ENCODE peak calls at places on chromosomes 16 and 17, in six cellular contexts. J, V, R, I, X and S are unnamed samples.

GRCh38 chr16:75566040-75566888 is at the start of gene GABARAPL2:
- DNase-seq in J (peak; percentile 96), V (peak; percentile 71), R (peak; percentile 89), I (peak; percentile 80), X (peak; percentile 90), S (peak; percentile 84)

GRCh38 chr17:75610103-75610984 is 22.7 kb downstream of the MYO15B start:
- DNase-seq in J (no peak), V (no peak), R (no peak), I (no peak), X (no peak), S (no peak)

GRCh38 chr17:78748730-78749317 is 33.2 kb downstream of the CYTH1 start:
- DNase-seq in J (no peak), V (peak; percentile 73), R (no peak), I (peak; percentile 58), X (peak; percentile 74), S (no peak)

GRCh38 chr16:53131363-53132071 is 76.7 kb downstream of the CHD9 start:
- DNase-seq in J (peak; percentile 68), V (peak; percentile 75), R (peak; percentile 37), I (peak; percentile 39), X (peak; percentile 88), S (peak; percentile 67)

GRCh38 chr17:49217651-49218413 is 7.3 kb downstream of the ABI3 start:
- DNase-seq in J (no peak), V (peak; percentile 67), R (no peak), I (no peak), X (peak; percentile 78), S (peak; percentile 27)

GRCh38 chr16:27724491-27724878 is 174.5 kb downstream of the KATNIP start:
- DNase-seq in J (no peak), V (no peak), R (no peak), I (peak; percentile 17), X (no peak), S (no peak)

GRCh38 chr16:5917436-5917835 is 819.8 kb upstream of the EEF2KMT start:
- DNase-seq in J (no peak), V (no peak), R (no peak), I (no peak), X (no peak), S (no peak)

GRCh38 chr16:31430380-31431052 is 2.4 kb upstream of the COX6A2 start:
- DNase-seq in J (no peak), V (no peak), R (no peak), I (no peak), X (no peak), S (no peak)

GRCh38 chr17:63331301-63331700 is 114.8 kb downstream of the CYB561 start:
- DNase-seq in J (no peak), V (no peak), R (no peak), I (no peak), X (no peak), S (no peak)

GRCh38 chr16:84138824-84139627 is 6.0 kb downstream of the HSDL1 start:
- DNase-seq in J (peak; percentile 76), V (peak; percentile 27), R (no peak), I (peak; percentile 32), X (no peak), S (no peak)

GRCh38 chr17:50051082-50051576 is 4.8 kb upstream of the ITGA3 start:
- DNase-seq in J (no peak), V (no peak), R (no peak), I (peak; percentile 53), X (no peak), S (no peak)

GRCh38 chr16:4293822-4294457 is 21.1 kb upstream of the TFAP4 start:
- DNase-seq in J (peak; percentile 91), V (peak; percentile 51), R (peak; percentile 37), I (peak; percentile 85), X (peak; percentile 82), S (no peak)

GRCh38 chr16:53534206-53534605 is 31.2 kb upstream of the AKTIP start:
- DNase-seq in J (no peak), V (no peak), R (no peak), I (no peak), X (no peak), S (no peak)

GRCh38 chr16:26365555-26365954 is 673.8 kb downstream of the HS3ST4 start:
- DNase-seq in J (no peak), V (no peak), R (no peak), I (no peak), X (no peak), S (peak; percentile 10)

GRCh38 chr16:57616871-57617270 is 11.6 kb upstream of the ADGRG1 start:
- DNase-seq in J (no peak), V (no peak), R (no peak), I (no peak), X (peak; percentile 19), S (peak; percentile 25)

GRCh38 chr17:82267575-82268379 is 5.7 kb downstream of the CSNK1D start:
- DNase-seq in J (no peak), V (peak; percentile 96), R (no peak), I (peak; percentile 94), X (peak; percentile 97), S (peak; percentile 92)
- TF ChIP-seq CTCF in J (no peak), V (no peak), R (peak; percentile 27), I (peak; percentile 1), X (no peak), S (no peak)

GRCh38 chr17:81091134-81091530 is 56.2 kb downstream of the BAIAP2 start:
- DNase-seq in J (no peak), V (no peak), R (no peak), I (no peak), X (no peak), S (no peak)

GRCh38 chr17:81092518-81093095 is 57.7 kb downstream of the BAIAP2 start:
- DNase-seq in J (no peak), V (no peak), R (no peak), I (no peak), X (no peak), S (no peak)

GRCh38 chr17:81091774-81092517 is 57.0 kb downstream of the BAIAP2 start:
- DNase-seq in J (no peak), V (no peak), R (no peak), I (no peak), X (no peak), S (no peak)

GRCh38 chr17:81093576-81094223 is 58.7 kb downstream of the BAIAP2 start:
- DNase-seq in J (no peak), V (no peak), R (no peak), I (no peak), X (no peak), S (no peak)

DNA sequence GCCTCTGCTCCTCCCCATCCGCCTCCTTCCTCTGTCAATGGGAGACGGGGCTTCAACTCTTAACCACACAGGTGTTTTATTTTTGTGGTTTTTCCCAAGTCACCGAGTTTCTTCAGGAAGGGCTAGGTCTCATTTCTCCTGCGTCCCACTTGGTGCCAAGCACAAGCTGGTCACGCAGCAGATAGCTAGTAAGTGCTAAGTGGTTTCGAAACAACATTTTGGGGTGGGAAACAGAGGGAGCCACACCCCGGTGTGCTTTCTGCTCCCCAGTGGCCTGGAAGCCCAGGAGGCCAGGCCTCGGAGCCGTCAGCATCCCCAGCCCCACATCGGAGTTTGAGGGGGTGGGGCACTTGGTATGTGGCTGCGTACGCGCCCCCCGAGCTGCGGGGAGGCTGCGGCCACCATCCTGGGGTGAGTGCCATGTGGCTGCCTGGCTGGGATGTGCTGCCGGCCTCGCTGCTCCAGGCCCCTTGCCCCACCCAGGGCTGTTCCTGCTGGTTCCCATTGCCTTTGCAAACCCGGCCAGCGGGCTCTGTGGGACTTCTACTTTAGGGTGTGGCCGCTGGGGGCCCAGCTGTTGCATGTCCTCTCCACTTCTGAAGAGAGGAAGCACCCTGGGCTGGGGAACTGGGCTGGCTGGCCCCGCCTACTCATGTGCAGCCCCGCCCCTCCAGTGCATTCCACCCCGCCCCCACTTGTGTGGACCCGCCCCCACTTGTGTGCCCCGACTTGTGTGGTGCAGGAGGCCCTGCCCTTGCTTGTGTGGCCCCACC is 55.6 kb downstream of the BAIAP2 start:
- DNase-seq in J (no peak), V (peak; percentile 79), R (no peak), I (peak; percentile 36), X (no peak), S (no peak)
- TF ChIP-seq CTCF in J (no peak), V (no peak), R (no peak), I (no peak), X (no peak), S (no peak)

GRCh38 chr17:8256691-8257090 is 7.6 kb downstream of the PFAS start:
- DNase-seq in J (no peak), V (no peak), R (no peak), I (no peak), X (no peak), S (no peak)

GRCh38 chr17:8254881-8255280 is 5.8 kb downstream of the PFAS start:
- DNase-seq in J (no peak), V (no peak), R (no peak), I (no peak), X (no peak), S (no peak)

GRCh38 chr17:8256291-8256690 is 7.2 kb downstream of the PFAS start:
- DNase-seq in J (no peak), V (no peak), R (no peak), I (no peak), X (no peak), S (no peak)

GRCh38 chr17:8255499-8255898 is 6.4 kb downstream of the PFAS start:
- DNase-seq in J (no peak), V (no peak), R (no peak), I (no peak), X (no peak), S (no peak)

GRCh38 chr17:8253801-8254200 is 4.7 kb downstream of the PFAS start:
- DNase-seq in J (peak; percentile 4), V (no peak), R (no peak), I (peak; percentile 30), X (no peak), S (peak; percentile 38)
- TF ChIP-seq CTCF in J (peak; percentile 17), V (no peak), R (peak; percentile 28), I (peak; percentile 32), X (no peak), S (peak; percentile 30)

GRCh38 chr16:86516618-86517003 is 6.3 kb downstream of the FOXF1 start:
- DNase-seq in J (no peak), V (no peak), R (no peak), I (no peak), X (no peak), S (no peak)

GRCh38 chr16:86515780-86516617 is 5.7 kb downstream of the FOXF1 start:
- DNase-seq in J (peak; percentile 62), V (no peak), R (no peak), I (peak; percentile 22), X (no peak), S (no peak)

GRCh38 chr16:86513471-86514277 is 3.3 kb downstream of the FOXF1 start:
- DNase-seq in J (no peak), V (no peak), R (no peak), I (no peak), X (no peak), S (no peak)

GRCh38 chr16:86515420-86515779 is 5.1 kb downstream of the FOXF1 start:
- DNase-seq in J (no peak), V (no peak), R (no peak), I (no peak), X (no peak), S (no peak)

DNA sequence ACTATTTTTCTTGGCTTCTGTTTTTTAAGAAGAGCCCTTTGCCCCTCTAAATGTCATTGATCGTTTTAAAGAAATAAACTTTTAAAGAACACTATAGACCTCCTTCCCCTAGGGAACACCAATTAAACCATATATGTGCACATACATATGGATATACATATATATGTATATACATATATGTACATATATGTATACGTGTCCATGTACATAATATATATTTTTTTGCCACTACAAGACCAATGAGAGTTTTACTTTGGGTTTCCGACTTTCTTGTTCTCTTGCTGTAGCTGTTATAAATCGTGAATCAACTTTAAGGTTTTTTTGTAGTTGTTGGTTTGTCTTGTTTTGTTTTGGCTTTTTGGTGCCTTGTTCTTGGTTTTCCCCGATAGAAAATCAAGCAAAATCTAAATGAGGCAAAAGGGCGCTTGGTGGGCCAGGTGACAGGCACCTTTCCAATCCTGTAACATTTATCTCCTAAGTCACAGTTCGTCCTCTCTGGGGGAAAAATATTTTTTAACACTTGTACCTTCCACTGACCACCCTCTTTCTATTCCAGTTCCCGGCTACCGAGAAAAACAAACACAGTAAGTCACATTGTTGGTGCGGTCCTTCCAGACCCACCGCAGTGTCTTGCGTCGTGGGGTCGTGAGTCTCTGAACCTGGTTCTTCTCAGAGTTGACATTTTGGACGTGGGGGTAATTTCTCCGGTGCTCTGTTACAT is 4.5 kb downstream of the FOXF1 start:
- DNase-seq in J (no peak), V (no peak), R (no peak), I (no peak), X (no peak), S (no peak)
- TF ChIP-seq CTCF in J (no peak), V (no peak), R (no peak), I (no peak), X (no peak), S (no peak)